ENCODE peak calls at places on chromosomes 5 and 9, in five cellular contexts. N, S, V, D and L are unnamed samples.

GRCh38 chr9:114321759-114322158 is 1.1 kb upstream of the ORM1 start:
- DNase-seq in D (no peak), N (no peak), S (no peak), V (peak; percentile 21), L (no peak)

GRCh38 chr5:78653031-78653430 is 4.5 kb upstream of the LHFPL2 start:
- DNase-seq in V (no peak), S (no peak), D (no peak), N (no peak), L (no peak)

GRCh38 chr9:136943291-136944093 is 1.0 kb downstream of the FBXW5 start:
- DNase-seq in N (peak; percentile 47), D (peak; percentile 51), V (peak; percentile 16), S (no peak), L (peak; percentile 56)

GRCh38 chr5:124513216-124513615 is 233.2 kb downstream of the ZNF608 start:
- DNase-seq in S (no peak), D (no peak), N (no peak), V (no peak), L (no peak)

GRCh38 chr5:149279651-149280050 is 8.0 kb downstream of the AFAP1L1 start:
- DNase-seq in N (no peak), S (no peak), D (no peak), V (no peak), L (no peak)

GRCh38 chr5:90941002-90941720 is 382.6 kb downstream of the ADGRV1 start:
- DNase-seq in S (no peak), V (no peak), D (no peak), N (no peak), L (no peak)

GRCh38 chr5:3599283-3600105 is 3.9 kb downstream of the IRX1 start:
- DNase-seq in D (no peak), V (no peak), N (no peak), S (no peak), L (peak; percentile 63)

GRCh38 chr9:94611638-94612068 is 18.0 kb upstream of the FBP2 start:
- DNase-seq in D (no peak), S (no peak), V (no peak), N (no peak), L (no peak)

GRCh38 chr9:88874391-88874790 is 116.9 kb upstream of the S1PR3 start:
- DNase-seq in N (no peak), S (no peak), V (no peak), D (no peak), L (no peak)

GRCh38 chr9:95989304-95989703 is 113.8 kb downstream of the ERCC6L2 start:
- DNase-seq in V (peak; percentile 47), N (no peak), D (no peak), S (no peak), L (no peak)

GRCh38 chr9:137227057-137227852 is at the start of gene RNF224:
- DNase-seq in D (peak; percentile 99), V (peak; percentile 69), N (peak; percentile 82), S (peak; percentile 65), L (peak; percentile 89)

GRCh38 chr9:131960311-131960710 is 119.4 kb downstream of the MED27 start:
- DNase-seq in V (no peak), N (no peak), S (no peak), D (no peak), L (no peak)

GRCh38 chr5:102772273-102772672 is 17.2 kb downstream of the PAM start:
- DNase-seq in D (no peak), N (no peak), V (no peak), S (no peak), L (no peak)

GRCh38 chr5:54895816-54896341 is 89.5 kb downstream of the ESM1 start:
- DNase-seq in S (peak; percentile 29), N (no peak), D (peak; percentile 7), V (peak; percentile 73), L (peak; percentile 32)

GRCh38 chr9:129164246-129164930 is 13.7 kb downstream of the IER5L start:
- DNase-seq in N (no peak), V (peak; percentile 92), S (peak; percentile 50), D (no peak), L (no peak)

GRCh38 chr5:135566422-135567416 is 12.1 kb downstream of the CXCL14 start:
- DNase-seq in N (no peak), S (no peak), D (no peak), V (no peak), L (no peak)
- TF ChIP-seq CTCF in N (no peak), S (no peak), D (peak; percentile 26), V (no peak), L (no peak)

DNA sequence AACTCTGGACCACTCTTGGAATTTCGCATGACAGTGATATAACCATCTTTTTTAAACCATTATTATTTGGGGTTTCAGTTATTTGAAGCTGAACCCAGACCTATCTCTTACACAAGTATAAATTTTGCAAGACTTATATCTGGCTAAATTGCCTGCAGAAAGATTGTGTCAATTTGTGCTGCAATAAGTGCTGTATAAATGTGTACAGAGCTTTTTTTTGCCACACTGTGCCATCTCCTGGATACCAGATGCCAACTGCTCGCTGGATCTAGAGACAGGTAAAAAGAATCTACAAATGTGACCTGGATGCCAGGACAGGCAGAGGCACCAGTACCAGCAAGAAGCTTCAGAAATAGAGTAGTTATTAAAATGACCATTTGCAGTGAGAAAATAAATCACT is 25.9 kb upstream of the TTC39B start:
- DNase-seq in N (no peak), S (no peak), D (no peak), V (no peak), L (no peak)
- TF ChIP-seq CTCF in N (no peak), S (no peak), D (no peak), V (no peak), L (no peak)

DNA sequence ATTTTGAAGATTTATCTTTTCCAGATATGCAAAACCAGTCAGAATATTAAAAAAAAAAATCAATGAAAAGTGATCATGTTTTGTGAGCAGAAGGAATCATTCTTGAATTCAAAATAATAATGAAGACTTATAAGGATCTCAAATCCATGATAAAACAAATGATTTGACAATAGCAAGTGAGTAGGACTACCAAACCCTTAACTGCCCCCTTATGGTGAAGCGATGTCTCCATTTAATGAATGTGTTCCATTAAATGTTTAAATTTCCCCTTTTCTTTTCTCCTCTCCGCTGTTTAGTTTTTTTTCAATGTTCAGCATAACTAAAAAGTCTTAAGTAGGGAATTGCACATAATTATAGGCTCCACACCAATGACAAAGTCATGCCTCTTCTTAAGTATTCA is 12.2 kb upstream of the MARCHF3 start:
- DNase-seq in D (no peak), N (no peak), S (no peak), V (peak; percentile 58), L (no peak)
- TF ChIP-seq CTCF in D (no peak), N (no peak), S (peak; percentile 40), V (peak; percentile 44), L (no peak)

GRCh38 chr9:17082343-17082742 is 52.5 kb upstream of the CNTLN start:
- DNase-seq in S (no peak), V (peak; percentile 49), D (no peak), N (no peak), L (peak; percentile 33)
- TF ChIP-seq CTCF in S (no peak), V (peak; percentile 27), D (no peak), N (no peak), L (no peak)

DNA sequence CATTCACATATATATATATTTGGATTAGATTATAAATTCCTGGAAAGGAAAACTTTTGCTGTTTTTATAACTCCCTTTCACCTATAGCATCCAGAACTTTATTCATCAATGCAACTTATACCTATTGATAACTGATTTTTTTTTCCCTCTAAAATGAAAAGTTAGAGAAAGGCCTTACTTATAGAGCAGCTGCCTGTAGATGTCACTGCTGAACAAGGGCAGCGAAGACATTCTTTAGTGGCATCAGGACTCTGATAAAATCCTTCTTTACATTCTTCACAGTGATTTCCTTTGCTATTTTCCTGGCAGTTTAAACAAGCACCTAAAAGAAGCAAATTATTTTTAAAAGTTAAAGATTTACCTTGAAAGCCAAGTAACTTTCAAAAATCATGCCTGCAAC is 32.3 kb upstream of the CDK5RAP2 start:
- DNase-seq in N (no peak), S (no peak), D (no peak), V (no peak), L (no peak)
- TF ChIP-seq CTCF in N (no peak), S (no peak), D (peak; percentile 45), V (peak; percentile 42), L (no peak)

DNA sequence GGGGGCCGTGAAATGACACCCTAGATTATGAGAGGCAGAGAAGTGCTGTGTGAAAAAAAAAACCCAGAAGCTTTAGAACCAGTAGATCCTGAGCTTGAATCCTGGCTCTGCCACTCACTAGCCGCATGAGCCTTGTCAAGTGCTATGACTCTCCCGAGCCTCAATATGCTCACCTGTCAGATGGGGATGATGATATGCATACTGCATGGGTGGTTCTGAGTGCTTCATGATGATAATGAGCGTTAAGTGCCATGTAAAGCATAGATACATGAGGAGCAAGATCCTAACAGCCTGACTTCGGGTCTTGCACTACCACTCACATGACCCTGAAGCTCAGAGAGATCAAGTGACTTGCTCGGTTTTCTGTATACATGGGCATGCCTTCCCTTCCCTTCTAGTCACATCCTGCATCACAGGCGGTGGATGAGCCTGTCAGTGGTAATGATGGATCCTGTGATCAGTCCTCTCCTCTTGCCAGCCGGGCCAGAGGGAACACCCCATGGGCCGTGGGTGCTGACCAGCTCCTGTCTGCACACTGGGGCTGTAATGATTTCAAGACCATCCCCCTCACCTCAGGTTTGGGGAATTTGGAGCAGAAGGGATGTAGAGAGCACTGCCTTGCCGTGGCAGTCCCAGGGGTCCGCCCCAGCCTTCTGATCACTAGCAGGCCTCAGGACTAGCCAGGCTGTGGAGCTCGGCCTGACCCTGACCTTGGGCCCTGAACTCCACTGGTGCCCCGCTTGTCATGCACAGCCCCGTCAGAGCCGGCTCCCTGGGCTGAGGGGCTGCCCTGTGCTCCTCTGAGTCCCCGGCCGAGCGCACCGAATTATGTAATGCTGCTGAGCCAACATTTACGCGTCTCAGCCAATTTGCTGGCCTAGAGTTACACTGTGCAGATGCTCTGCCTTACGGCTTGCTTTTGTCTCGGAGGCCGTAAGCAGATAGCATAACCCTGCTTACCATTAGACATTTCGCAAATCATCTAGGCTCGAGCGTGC is 155.5 kb downstream of the MACROH2A1 start:
- DNase-seq in N (no peak), V (peak; percentile 84), D (no peak), S (no peak), L (no peak)
- TF ChIP-seq CTCF in N (no peak), V (no peak), D (no peak), S (no peak), L (no peak)

DNA sequence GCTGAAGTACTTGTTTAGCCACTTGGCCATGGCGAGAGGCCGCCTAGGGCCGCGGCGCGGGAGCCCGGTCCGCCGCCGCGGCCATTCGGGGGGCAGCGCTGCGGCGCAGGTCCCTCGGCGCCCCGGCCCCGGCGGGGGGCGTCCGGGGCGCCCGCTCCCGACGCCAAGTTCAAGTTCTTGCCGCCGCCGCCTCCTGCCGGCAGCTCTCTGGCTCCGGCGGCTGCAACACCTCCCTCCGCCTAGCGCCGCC is 486 bp downstream of the SHB start:
- DNase-seq in V (peak; percentile 53), N (peak; percentile 58), S (no peak), D (peak; percentile 27), L (peak; percentile 49)
- TF ChIP-seq CTCF in V (peak; percentile 61), N (no peak), S (peak; percentile 70), D (no peak), L (no peak)

GRCh38 chr5:145750194-145750593 is 84.9 kb downstream of the PRELID2 start:
- DNase-seq in N (no peak), V (peak; percentile 77), D (no peak), S (no peak), L (no peak)
- TF ChIP-seq CTCF in N (no peak), V (no peak), D (no peak), S (no peak), L (no peak)